ENCODE peak calls at places on chromosomes 3 and 15, in four cellular contexts. L, R, J and E are unnamed samples.
A peak's percentile ranks its signal among the peaks of the same experiment; 100 is the strongest.

GRCh38 chr15:70475921-70476320 is 287.4 kb downstream of the UACA start:
- DNase-seq in J (no peak), L (no peak), R (no peak), E (no peak)

GRCh38 chr15:62972814-62973213 is 69.7 kb upstream of the TPM1 start:
- DNase-seq in J (no peak), L (no peak), R (no peak), E (no peak)

GRCh38 chr3:73235768-73236167 is 174.3 kb downstream of the EBLN2 start:
- DNase-seq in J (no peak), R (no peak), L (no peak), E (no peak)

GRCh38 chr3:150371741-150372254 is 36.3 kb upstream of the TSC22D2 start:
- DNase-seq in J (peak; percentile 68), R (no peak), L (no peak), E (no peak)

GRCh38 chr3:191499307-191500125 is 38.6 kb downstream of the PYDC2 start:
- DNase-seq in L (no peak), J (peak; percentile 17), R (peak; percentile 60), E (no peak)

GRCh38 chr15:60648928-60649679 is 170.2 kb upstream of the ICE2 start:
- DNase-seq in J (no peak), R (no peak), L (no peak), E (no peak)

GRCh38 chr3:133792171-133792763 is 13.3 kb upstream of the SRPRB start:
- DNase-seq in J (no peak), L (no peak), R (no peak), E (no peak)

GRCh38 chr3:56347219-56347871 is 120.9 kb downstream of the ERC2 start:
- DNase-seq in L (peak; percentile 69), J (peak; percentile 32), R (no peak), E (no peak)

GRCh38 chr3:194269610-194270145 is 81.5 kb downstream of the CPN2 start:
- DNase-seq in J (peak; percentile 73), L (no peak), R (peak; percentile 94), E (peak; percentile 62)

GRCh38 chr3:183188895-183189462 is 26.4 kb upstream of the LAMP3 start:
- DNase-seq in L (peak; percentile 63), J (peak; percentile 43), R (peak; percentile 33), E (peak; percentile 48)
- TF ChIP-seq CTCF in L (peak; percentile 31), J (peak; percentile 21), R (no peak), E (peak; percentile 39)

GRCh38 chr3:122952509-122952908 is 75.1 kb downstream of the SEMA5B start:
- DNase-seq in J (no peak), L (no peak), R (no peak), E (peak; percentile 67)
- TF ChIP-seq CTCF in J (no peak), L (no peak), R (no peak), E (no peak)

GRCh38 chr15:82895983-82896382 is 56.5 kb downstream of the HOMER2 start:
- DNase-seq in R (no peak), L (no peak), J (no peak), E (no peak)

GRCh38 chr15:82892541-82892940 is 60.0 kb downstream of the HOMER2 start:
- DNase-seq in R (no peak), J (no peak), L (no peak), E (no peak)

GRCh38 chr15:82894971-82895520 is 57.5 kb downstream of the HOMER2 start:
- DNase-seq in L (no peak), R (no peak), J (no peak), E (no peak)

GRCh38 chr15:82891025-82891390 is 61.5 kb downstream of the HOMER2 start:
- DNase-seq in J (no peak), R (no peak), L (no peak), E (no peak)

GRCh38 chr15:82890338-82891024 is 62.0 kb downstream of the HOMER2 start:
- DNase-seq in L (no peak), J (no peak), R (no peak), E (no peak)
- TF ChIP-seq CTCF in L (no peak), J (no peak), R (no peak), E (no peak)

DNA sequence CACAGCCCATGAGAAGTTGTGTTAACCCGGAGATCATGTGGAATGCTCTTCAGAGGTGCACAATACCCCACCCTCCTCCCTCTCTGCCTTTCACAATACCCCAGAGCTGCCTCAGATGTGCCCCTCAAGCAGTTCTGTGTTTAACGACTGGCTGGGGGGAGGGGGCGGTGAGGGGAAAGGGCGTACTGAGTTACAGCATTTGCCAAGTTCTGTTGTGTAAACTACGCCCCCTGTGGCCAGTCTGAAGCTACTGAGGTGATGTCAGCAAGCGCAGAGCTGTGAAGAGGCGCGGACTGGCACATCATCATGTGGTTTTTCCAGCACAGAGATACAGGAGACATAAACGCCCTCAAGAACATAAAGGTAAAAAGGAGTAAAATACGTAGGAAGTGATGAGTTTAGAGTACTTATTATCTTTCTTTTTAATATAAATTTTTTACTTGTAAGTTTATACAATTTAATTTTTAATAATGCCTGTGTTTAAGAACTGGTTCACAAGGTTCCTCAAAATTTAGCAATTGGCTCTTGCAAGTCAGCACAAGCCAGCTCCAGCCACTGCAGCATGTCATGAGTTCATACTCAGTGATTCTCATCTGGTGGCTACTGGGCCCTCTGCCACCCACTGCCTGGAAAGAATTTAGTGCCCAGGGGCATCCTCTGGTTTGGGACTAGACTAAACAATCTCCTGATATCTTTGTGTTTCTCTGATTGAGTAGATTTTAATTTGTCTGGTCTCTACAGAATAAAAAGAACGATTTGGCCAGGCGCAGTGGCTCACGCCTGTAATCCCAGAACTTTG is 1.7 kb downstream of the EPB42 start:
- DNase-seq in L (peak; percentile 59), R (no peak), J (no peak), E (no peak)
- TF ChIP-seq CTCF in L (peak; percentile 55), R (no peak), J (no peak), E (peak; percentile 24)

DNA sequence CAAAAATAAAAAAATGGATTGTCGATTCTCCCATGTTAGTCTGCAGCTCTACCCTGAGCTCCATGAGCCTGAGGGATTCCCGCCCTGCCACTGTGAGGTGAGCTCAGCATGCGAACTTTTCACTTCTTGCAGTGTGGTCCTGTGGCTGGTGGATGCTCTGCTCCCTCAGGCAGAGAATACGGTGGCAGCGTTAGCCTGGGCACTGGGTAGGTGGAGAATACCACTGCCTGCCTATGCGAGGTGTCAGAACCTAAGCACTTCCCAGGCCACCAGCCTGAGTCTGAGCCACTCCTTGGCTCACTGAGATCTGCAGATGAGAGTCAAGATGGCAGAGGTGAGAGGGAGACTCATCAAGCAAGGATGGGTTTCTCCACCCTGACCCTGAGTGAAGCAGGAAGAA is 70.1 kb downstream of the ITGB5 start:
- DNase-seq in J (no peak), R (no peak), L (no peak), E (no peak)
- TF ChIP-seq CTCF in J (no peak), R (no peak), L (no peak), E (no peak)

GRCh38 chr3:190442240-190442639 is 7.5 kb downstream of the TMEM207 start:
- DNase-seq in J (no peak), L (no peak), R (no peak), E (no peak)

GRCh38 chr3:190444036-190444435 is 5.7 kb downstream of the TMEM207 start:
- DNase-seq in J (no peak), L (no peak), R (no peak), E (no peak)

GRCh38 chr3:190444576-190445145 is 5.0 kb downstream of the TMEM207 start:
- DNase-seq in L (no peak), R (no peak), J (no peak), E (no peak)

GRCh38 chr3:190446492-190447301 is 3.0 kb downstream of the TMEM207 start:
- DNase-seq in J (no peak), R (no peak), L (no peak), E (no peak)

GRCh38 chr3:190443257-190443656 is 6.4 kb downstream of the TMEM207 start:
- DNase-seq in J (no peak), L (no peak), R (no peak), E (no peak)
- TF ChIP-seq CTCF in J (no peak), L (peak; percentile 31), R (no peak), E (no peak)

DNA sequence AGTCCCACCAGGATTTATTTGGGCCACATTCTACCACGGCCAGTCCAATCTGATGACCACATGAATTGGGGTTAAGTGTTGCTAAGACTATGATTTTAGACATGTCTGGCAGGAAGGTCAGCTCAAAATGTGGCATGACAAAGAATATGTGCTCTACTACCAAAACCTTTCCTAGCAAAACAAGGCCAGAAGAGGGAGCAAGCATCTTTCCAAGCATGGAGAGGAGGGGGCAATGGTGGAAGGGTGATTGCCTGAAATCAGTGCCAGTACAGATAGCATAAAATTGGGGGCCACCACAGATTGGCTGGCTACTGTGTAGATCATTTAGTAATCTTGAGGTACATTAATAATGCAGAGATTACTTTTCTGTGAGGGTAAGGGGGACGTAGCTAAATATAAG is 43.2 kb downstream of the TMEM39A start:
- DNase-seq in J (no peak), L (peak; percentile 18), R (no peak), E (no peak)
- TF ChIP-seq CTCF in J (no peak), L (no peak), R (no peak), E (no peak)

GRCh38 chr3:162780313-162780712 is 1283.7 kb downstream of the OTOL1 start:
- DNase-seq in R (no peak), J (no peak), L (no peak), E (no peak)

GRCh38 chr3:162776137-162776536 is 1279.5 kb downstream of the OTOL1 start:
- DNase-seq in J (no peak), L (no peak), R (no peak), E (no peak)

GRCh38 chr3:162774613-162775100 is 1278.0 kb downstream of the OTOL1 start:
- DNase-seq in L (no peak), R (no peak), J (no peak), E (no peak)

GRCh38 chr3:162777118-162777517 is 1280.5 kb downstream of the OTOL1 start:
- DNase-seq in R (no peak), L (no peak), J (no peak), E (no peak)
- TF ChIP-seq CTCF in R (no peak), L (no peak), J (no peak), E (no peak)